ENCODE peak calls at places on chromosomes 3 and 15, in five cellular contexts. M is Ammon's horn; J is LoVo; U is activated CD4-positive, CD25-positive, alpha-beta regulatory T cell; E is glutamatergic neuron. A is an unnamed sample.

GRCh38 chr15:73927476-73928240 is 1.4 kb downstream of the LOXL1 start:
- DNase-seq in J (no peak), M (no peak), U (peak), E (peak), A (peak)

GRCh38 chr15:77974416-77975331 is 102.8 kb downstream of the TBC1D2B start:
- DNase-seq in J (no peak), E (no peak), U (no peak), M (no peak), A (no peak)

GRCh38 chr3:29307229-29307796 is 26.4 kb downstream of the RBMS3 start:
- DNase-seq in J (no peak), U (no peak), M (no peak), E (no peak), A (no peak)

GRCh38 chr3:196694941-196695848 is 16.9 kb downstream of the CEP19 start:
- DNase-seq in J (no peak), M (no peak), U (no peak), E (no peak), A (no peak)

GRCh38 chr3:90241481-90241880 is 1134.1 kb downstream of the EPHA3 start:
- DNase-seq in M (no peak), E (no peak), J (no peak), U (no peak), A (no peak)

GRCh38 chr3:123813876-123814275 is 70.3 kb downstream of the MYLK start:
- DNase-seq in E (no peak), M (no peak), J (no peak), U (no peak), A (no peak)

GRCh38 chr3:1195922-1196321 is 103.1 kb downstream of the CNTN6 start:
- DNase-seq in E (no peak), M (no peak), U (no peak), J (no peak), A (no peak)

GRCh38 chr15:31306036-31306425 is 20.6 kb upstream of the KLF13 start:
- DNase-seq in E (no peak), J (no peak), U (no peak), M (no peak), A (no peak)

GRCh38 chr3:27559835-27560234 is 75.7 kb upstream of the SLC4A7 start:
- DNase-seq in E (no peak), J (no peak), U (no peak), M (peak), A (peak)

GRCh38 chr3:126679831-126680677 is 24.0 kb upstream of the CHCHD6 start:
- DNase-seq in U (no peak), M (no peak), E (no peak), J (no peak), A (no peak)

GRCh38 chr15:56243117-56243773 is 434 bp downstream of the RFX7 start:
- DNase-seq in U (peak), J (peak), E (peak), M (peak), A (peak)

GRCh38 chr3:66501483-66502266 is 853 bp upstream of the LRIG1 start:
- DNase-seq in U (no peak), M (no peak), J (no peak), E (no peak), A (no peak)